ENCODE peak calls at places on chromosomes 7 and 10, in ten cellular contexts. M, O, X, Q, Y, H, J, N, K and W are unnamed samples.
A peak's percentile ranks its signal among the peaks of the same experiment; 100 is the strongest.

GRCh38 chr10:33229252-33229943 is 105.1 kb downstream of the NRP1 start:
- DNase-seq in M (no peak), O (no peak), X (no peak), Q (no peak), Y (no peak), H (no peak), J (no peak), N (no peak), K (no peak), W (no peak)

GRCh38 chr7:36943591-36944430 is 219.5 kb upstream of the AOAH start:
- DNase-seq in M (no peak), O (no peak), X (no peak), Q (no peak), Y (no peak), H (no peak), J (no peak), N (no peak), K (no peak), W (no peak)

GRCh38 chr7:121011401-121011800 is 22.9 kb downstream of the CPED1 start:
- DNase-seq in M (no peak), O (no peak), X (no peak), Q (no peak), Y (no peak), H (no peak), J (no peak), N (no peak), K (no peak), W (no peak)

GRCh38 chr10:113111900-113112853 is 162.1 kb downstream of the TCF7L2 start:
- DNase-seq in M (no peak), O (no peak), X (no peak), Q (no peak), Y (no peak), H (peak; percentile 47), J (no peak), N (no peak), K (no peak), W (peak; percentile 78)

GRCh38 chr10:60114765-60115586 is 208.6 kb upstream of the CCDC6 start:
- DNase-seq in M (no peak), O (peak; percentile 33), X (peak; percentile 68), Q (no peak), Y (peak; percentile 7), H (peak; percentile 40), J (peak; percentile 55), N (no peak), K (no peak), W (no peak)

GRCh38 chr10:33126118-33126517 is 168.1 kb upstream of the ITGB1 start:
- DNase-seq in M (no peak), O (no peak), X (no peak), Q (no peak), Y (no peak), H (no peak), J (no peak), N (peak; percentile 63), K (no peak), W (no peak)

GRCh38 chr7:104267701-104268368 is 60.0 kb upstream of the ORC5 start:
- DNase-seq in M (no peak), O (peak; percentile 12), X (peak; percentile 29), Q (no peak), Y (no peak), H (peak; percentile 7), J (no peak), N (no peak), K (no peak), W (no peak)

GRCh38 chr7:116543664-116544063 is 18.8 kb downstream of the CAV1 start:
- DNase-seq in M (no peak), O (no peak), X (no peak), Q (no peak), Y (no peak), H (peak; percentile 23), J (no peak), N (no peak), K (no peak), W (no peak)

GRCh38 chr10:57786850-57787750 is 480.6 kb downstream of the IPMK start:
- DNase-seq in M (no peak), O (no peak), X (no peak), Q (no peak), Y (no peak), H (no peak), J (no peak), N (no peak), K (no peak), W (no peak)

GRCh38 chr10:110432084-110432483 is 65.6 kb upstream of the DUSP5 start:
- DNase-seq in M (no peak), O (no peak), X (no peak), Q (no peak), Y (no peak), H (no peak), J (no peak), N (no peak), K (no peak), W (no peak)

GRCh38 chr10:27745719-27746363 is at the start of gene MKX:
- DNase-seq in M (no peak), O (peak; percentile 3), X (no peak), Q (peak; percentile 30), Y (peak; percentile 2), H (peak; percentile 43), J (peak; percentile 23), N (peak; percentile 31), K (no peak), W (peak; percentile 54)

GRCh38 chr7:91353923-91354322 is 89.7 kb downstream of the FZD1 start:
- DNase-seq in M (no peak), O (no peak), X (no peak), Q (no peak), Y (no peak), H (no peak), J (no peak), N (no peak), K (no peak), W (no peak)

GRCh38 chr10:2978111-2978510 is 89.2 kb upstream of the PFKP start:
- DNase-seq in M (no peak), O (peak; percentile 60), X (peak; percentile 84), Q (no peak), Y (no peak), H (peak; percentile 43), J (no peak), N (no peak), K (no peak), W (no peak)

GRCh38 chr10:77355844-77356243 is 281.8 kb downstream of the KCNMA1 start:
- DNase-seq in M (no peak), O (no peak), X (no peak), Q (no peak), Y (no peak), H (peak; percentile 52), J (no peak), N (no peak), K (no peak), W (no peak)

GRCh38 chr7:30502470-30503251 is 2.0 kb downstream of the GGCT start:
- DNase-seq in M (no peak), O (no peak), X (no peak), Q (no peak), Y (no peak), H (no peak), J (no peak), N (no peak), K (no peak), W (no peak)

GRCh38 chr10:88897019-88897853 is 17.2 kb downstream of the STAMBPL1 start:
- DNase-seq in M (no peak), O (no peak), X (no peak), Q (no peak), Y (no peak), H (no peak), J (no peak), N (no peak), K (no peak), W (no peak)

GRCh38 chr7:105876964-105877601 is 684 bp upstream of the ATXN7L1 start:
- DNase-seq in M (no peak), O (peak; percentile 55), X (no peak), Q (no peak), Y (no peak), H (peak; percentile 47), J (peak; percentile 57), N (peak; percentile 14), K (no peak), W (peak; percentile 47)

GRCh38 chr10:125868372-125868975 is 12.6 kb downstream of the DHX32 start:
- DNase-seq in M (no peak), O (no peak), X (peak; percentile 44), Q (no peak), Y (peak; percentile 15), H (no peak), J (peak; percentile 18), N (peak; percentile 8), K (no peak), W (no peak)

GRCh38 chr10:31062856-31063255 is 31.2 kb upstream of the ZNF438 start:
- DNase-seq in M (no peak), O (no peak), X (no peak), Q (no peak), Y (no peak), H (no peak), J (no peak), N (no peak), K (no peak), W (no peak)

GRCh38 chr7:44607141-44608068 is 978 bp downstream of the OGDH start:
- DNase-seq in M (no peak), O (peak; percentile 33), X (no peak), Q (no peak), Y (no peak), H (no peak), J (no peak), N (no peak), K (no peak), W (no peak)

GRCh38 chr10:97013983-97014382 is 171.8 kb downstream of the SLIT1 start:
- DNase-seq in M (no peak), O (no peak), X (no peak), Q (no peak), Y (no peak), H (no peak), J (no peak), N (no peak), K (no peak), W (no peak)

GRCh38 chr7:158729646-158730382 is 25.2 kb upstream of the NCAPG2 start:
- DNase-seq in M (no peak), O (no peak), X (no peak), Q (no peak), Y (no peak), H (no peak), J (no peak), N (no peak), K (no peak), W (no peak)

GRCh38 chr10:125084191-125085186 is 75.9 kb downstream of the CTBP2 start:
- DNase-seq in M (no peak), O (peak; percentile 86), X (no peak), Q (no peak), Y (no peak), H (peak; percentile 91), J (peak; percentile 76), N (no peak), K (peak; percentile 37), W (peak; percentile 95)